ENCODE peak calls at places on chromosomes 5 and 9, in nine cellular contexts. A, M, N, J, Z, Q, S, V and X are unnamed samples.

GRCh38 chr9:125632321-125633115 is 74.5 kb downstream of the MAPKAP1 start:
- DNase-seq in A (peak; percentile 68), M (no peak), N (no peak), J (peak; percentile 39), Z (peak; percentile 93), Q (peak; percentile 59), S (peak; percentile 87), V (no peak), X (peak; percentile 77)

GRCh38 chr9:113519401-113520108 is 56.0 kb downstream of the RGS3 start:
- DNase-seq in A (peak; percentile 33), M (no peak), N (peak; percentile 76), J (no peak), Z (no peak), Q (no peak), S (peak; percentile 79), V (no peak), X (no peak)

GRCh38 chr9:121779381-121780117 is 128.1 kb downstream of the DAB2IP start:
- DNase-seq in A (no peak), M (peak; percentile 30), N (no peak), J (no peak), Z (peak; percentile 18), Q (no peak), S (no peak), V (no peak), X (no peak)

GRCh38 chr9:14532716-14533115 is 160.5 kb downstream of the ZDHHC21 start:
- DNase-seq in A (no peak), M (no peak), N (no peak), J (no peak), Z (no peak), Q (no peak), S (no peak), V (no peak), X (no peak)

GRCh38 chr9:83034026-83034425 is 28.9 kb downstream of the RASEF start:
- DNase-seq in A (no peak), M (no peak), N (no peak), J (no peak), Z (no peak), Q (no peak), S (peak; percentile 75), V (no peak), X (no peak)

GRCh38 chr5:115349001-115349817 is 52.8 kb upstream of the CCDC112 start:
- DNase-seq in A (no peak), M (no peak), N (peak; percentile 84), J (no peak), Z (peak; percentile 8), Q (no peak), S (peak; percentile 85), V (no peak), X (no peak)

GRCh38 chr9:131697097-131697496 is 42.8 kb downstream of the RAPGEF1 start:
- DNase-seq in A (no peak), M (no peak), N (peak; percentile 40), J (no peak), Z (no peak), Q (no peak), S (peak; percentile 56), V (no peak), X (no peak)

GRCh38 chr9:129552064-129552463 is 68.8 kb downstream of the C9orf50 start:
- DNase-seq in A (no peak), M (no peak), N (no peak), J (no peak), Z (no peak), Q (no peak), S (peak; percentile 33), V (no peak), X (no peak)

GRCh38 chr5:143554194-143554717 is 150.8 kb upstream of the NR3C1 start:
- DNase-seq in A (no peak), M (no peak), N (peak; percentile 96), J (no peak), Z (no peak), Q (no peak), S (peak; percentile 99), V (no peak), X (no peak)

GRCh38 chr9:27369591-27369990 is 72.6 kb upstream of the EQTN start:
- DNase-seq in A (no peak), M (no peak), N (no peak), J (peak; percentile 51), Z (no peak), Q (no peak), S (peak; percentile 21), V (no peak), X (no peak)

GRCh38 chr5:149002053-149002452 is 60.8 kb downstream of the SH3TC2 start:
- DNase-seq in A (peak; percentile 27), M (no peak), N (peak; percentile 93), J (no peak), Z (no peak), Q (no peak), S (peak; percentile 100), V (no peak), X (no peak)

GRCh38 chr9:69023650-69024049 is 9.7 kb upstream of the PRKACG start:
- DNase-seq in A (no peak), M (no peak), N (no peak), J (no peak), Z (no peak), Q (no peak), S (no peak), V (no peak), X (no peak)

GRCh38 chr5:37786855-37787254 is 53.0 kb downstream of the GDNF start:
- DNase-seq in A (no peak), M (no peak), N (peak; percentile 64), J (no peak), Z (no peak), Q (no peak), S (peak; percentile 83), V (no peak), X (no peak)

GRCh38 chr5:142324377-142324870 is 397 bp downstream of the SPRY4 start:
- DNase-seq in A (no peak), M (no peak), N (no peak), J (peak; percentile 64), Z (no peak), Q (no peak), S (peak; percentile 64), V (no peak), X (no peak)

GRCh38 chr5:98309785-98310566 is 463.5 kb upstream of the RGMB start:
- DNase-seq in A (no peak), M (no peak), N (peak; percentile 98), J (no peak), Z (peak; percentile 62), Q (peak; percentile 22), S (peak; percentile 100), V (no peak), X (peak; percentile 9)

GRCh38 chr9:135109650-135110049 is 22.2 kb downstream of the OLFM1 start:
- DNase-seq in A (no peak), M (no peak), N (no peak), J (no peak), Z (no peak), Q (no peak), S (no peak), V (no peak), X (no peak)

GRCh38 chr5:148483750-148484149 is 100.0 kb downstream of the FBXO38 start:
- DNase-seq in A (no peak), M (no peak), N (no peak), J (no peak), Z (no peak), Q (no peak), S (no peak), V (no peak), X (no peak)

GRCh38 chr9:98074119-98074990 is 17.8 kb downstream of the NANS start:
- DNase-seq in A (peak; percentile 51), M (peak; percentile 66), N (peak; percentile 33), J (peak; percentile 64), Z (peak; percentile 56), Q (no peak), S (peak; percentile 56), V (peak; percentile 5), X (no peak)

GRCh38 chr5:132788990-132789886 is 12.2 kb upstream of the SEPTIN8 start:
- DNase-seq in A (no peak), M (no peak), N (no peak), J (no peak), Z (no peak), Q (no peak), S (no peak), V (no peak), X (no peak)

GRCh38 chr9:137479315-137479861 is 20.3 kb upstream of the NSMF start:
- DNase-seq in A (no peak), M (no peak), N (no peak), J (no peak), Z (no peak), Q (no peak), S (no peak), V (no peak), X (no peak)

GRCh38 chr5:3194684-3195083 is 400.9 kb upstream of the IRX1 start:
- DNase-seq in A (no peak), M (no peak), N (no peak), J (no peak), Z (no peak), Q (no peak), S (no peak), V (no peak), X (no peak)

GRCh38 chr5:40754381-40755092 is 1.2 kb downstream of the TTC33 start:
- DNase-seq in A (no peak), M (no peak), N (peak; percentile 11), J (no peak), Z (peak; percentile 22), Q (no peak), S (peak; percentile 51), V (no peak), X (no peak)

GRCh38 chr5:115816226-115817042 is at the start of gene CDO1:
- DNase-seq in A (no peak), M (peak; percentile 87), N (no peak), J (peak; percentile 54), Z (no peak), Q (no peak), S (peak; percentile 33), V (no peak), X (no peak)

GRCh38 chr9:20269620-20270019 is 352.7 kb downstream of the MLLT3 start:
- DNase-seq in A (no peak), M (no peak), N (no peak), J (no peak), Z (no peak), Q (no peak), S (no peak), V (no peak), X (no peak)

GRCh38 chr9:131289301-131290038 is at the start of gene PLPP7:
- DNase-seq in A (peak; percentile 97), M (peak; percentile 89), N (peak; percentile 83), J (no peak), Z (peak; percentile 29), Q (no peak), S (peak; percentile 54), V (peak; percentile 32), X (no peak)

GRCh38 chr5:135075621-135076585 is 41.9 kb upstream of the PITX1 start:
- DNase-seq in A (no peak), M (peak; percentile 13), N (no peak), J (no peak), Z (no peak), Q (no peak), S (peak; percentile 65), V (no peak), X (no peak)

GRCh38 chr5:67012241-67012640 is 184.4 kb downstream of the CD180 start:
- DNase-seq in A (no peak), M (no peak), N (no peak), J (no peak), Z (no peak), Q (no peak), S (peak; percentile 69), V (no peak), X (no peak)

GRCh38 chr9:118522093-118523028 is 818.2 kb downstream of the TLR4 start:
- DNase-seq in A (no peak), M (no peak), N (peak; percentile 46), J (peak; percentile 11), Z (peak; percentile 77), Q (peak; percentile 78), S (peak; percentile 64), V (no peak), X (peak; percentile 51)

GRCh38 chr5:5593391-5593790 is 170.9 kb downstream of the ICE1 start:
- DNase-seq in A (no peak), M (no peak), N (no peak), J (no peak), Z (no peak), Q (no peak), S (no peak), V (no peak), X (no peak)

GRCh38 chr5:95050708-95051107 is 234.2 kb downstream of the MCTP1 start:
- DNase-seq in A (no peak), M (no peak), N (no peak), J (no peak), Z (no peak), Q (no peak), S (no peak), V (no peak), X (no peak)

GRCh38 chr9:136279471-136279870 is 24.4 kb downstream of the CCDC187 start:
- DNase-seq in A (no peak), M (no peak), N (no peak), J (no peak), Z (no peak), Q (no peak), S (no peak), V (no peak), X (no peak)